ENCODE peak calls at places on chromosome 1, in six cellular contexts. V, U, Y, E, S and A are unnamed samples.

GRCh38 chr1:219439376-219439775 is 173.5 kb downstream of the ZC3H11B start:
- DNase-seq in V (no peak), U (no peak), Y (no peak), E (no peak), S (no peak), A (no peak)

GRCh38 chr1:69737527-69738176 is 169.9 kb downstream of the LRRC7 start:
- DNase-seq in V (no peak), U (peak; percentile 43), Y (peak; percentile 61), E (no peak), S (no peak), A (peak; percentile 49)

GRCh38 chr1:48341221-48341620 is 118.7 kb downstream of the SLC5A9 start:
- DNase-seq in V (no peak), U (no peak), Y (no peak), E (no peak), S (no peak), A (no peak)

GRCh38 chr1:216119600-216119999 is 303.6 kb downstream of the USH2A start:
- DNase-seq in V (no peak), U (no peak), Y (peak; percentile 16), E (no peak), S (no peak), A (peak; percentile 22)

GRCh38 chr1:175600721-175601440 is 142.5 kb downstream of the TNR start:
- DNase-seq in V (no peak), U (no peak), Y (peak; percentile 72), E (no peak), S (no peak), A (no peak)

GRCh38 chr1:150150511-150151021 is 850 bp downstream of the PLEKHO1 start:
- DNase-seq in V (peak; percentile 61), U (no peak), Y (peak; percentile 50), E (peak; percentile 66), S (no peak), A (peak; percentile 59)

GRCh38 chr1:20185834-20186782 is at the start of the genes PLA2G2C and UBXN10:
- DNase-seq in V (peak; percentile 83), U (peak; percentile 74), Y (peak; percentile 64), E (peak; percentile 43), S (no peak), A (peak; percentile 64)

GRCh38 chr1:101178688-101179491 is 57.9 kb upstream of the S1PR1 start:
- DNase-seq in V (no peak), U (no peak), Y (peak; percentile 22), E (no peak), S (no peak), A (no peak)

GRCh38 chr1:157410457-157410856 is 141.9 kb downstream of the FCRL5 start:
- DNase-seq in V (no peak), U (no peak), Y (no peak), E (no peak), S (no peak), A (no peak)

GRCh38 chr1:12650001-12650421 is 6.1 kb downstream of the AADACL4 start:
- DNase-seq in V (no peak), U (no peak), Y (no peak), E (no peak), S (no peak), A (no peak)

GRCh38 chr1:152151646-152152045 is 7.4 kb downstream of the RPTN start:
- DNase-seq in V (no peak), U (no peak), Y (no peak), E (no peak), S (no peak), A (no peak)
- H3K9me3 ChIP-seq in V (peaks cover 7% of the 10 kb centered on the region), U (peaks cover 73% of the 10 kb centered on the region), Y (no peaks in the 10 kb centered on the region), E (peaks cover 5% of the 10 kb centered on the region), S (peaks cover 10% of the 10 kb centered on the region), A (peaks cover 21% of the 10 kb centered on the region)

GRCh38 chr1:90717665-90718410 is 736 bp upstream of the BARHL2 start:
- DNase-seq in V (no peak), U (peak; percentile 86), Y (no peak), E (no peak), S (no peak), A (peak; percentile 76)
- H3K9me3 ChIP-seq in V (no peaks in the 10 kb centered on the region), U (no peaks in the 10 kb centered on the region), Y (no peaks in the 10 kb centered on the region), E (no peaks in the 10 kb centered on the region), S (no peaks in the 10 kb centered on the region), A (no peaks in the 10 kb centered on the region)

GRCh38 chr1:5648410-5649165 is 343.6 kb downstream of the NPHP4 start:
- DNase-seq in V (no peak), U (peak; percentile 4), Y (peak; percentile 24), E (no peak), S (no peak), A (no peak)
- H3K9me3 ChIP-seq in V (no peaks in the 10 kb centered on the region), U (no peaks in the 10 kb centered on the region), Y (no peaks in the 10 kb centered on the region), E (no peaks in the 10 kb centered on the region), S (no peaks in the 10 kb centered on the region), A (peaks cover 17% of the 10 kb centered on the region)

GRCh38 chr1:50829010-50829958 is 130.8 kb downstream of the FAF1 start:
- DNase-seq in V (no peak), U (no peak), Y (no peak), E (no peak), S (no peak), A (no peak)

GRCh38 chr1:50832167-50832566 is 127.9 kb downstream of the FAF1 start:
- DNase-seq in V (no peak), U (no peak), Y (no peak), E (no peak), S (no peak), A (no peak)

GRCh38 chr1:50831300-50832061 is 128.6 kb downstream of the FAF1 start:
- DNase-seq in V (no peak), U (no peak), Y (no peak), E (no peak), S (no peak), A (no peak)

GRCh38 chr1:50830621-50831020 is 129.4 kb downstream of the FAF1 start:
- DNase-seq in V (no peak), U (no peak), Y (no peak), E (no peak), S (no peak), A (no peak)

DNA sequence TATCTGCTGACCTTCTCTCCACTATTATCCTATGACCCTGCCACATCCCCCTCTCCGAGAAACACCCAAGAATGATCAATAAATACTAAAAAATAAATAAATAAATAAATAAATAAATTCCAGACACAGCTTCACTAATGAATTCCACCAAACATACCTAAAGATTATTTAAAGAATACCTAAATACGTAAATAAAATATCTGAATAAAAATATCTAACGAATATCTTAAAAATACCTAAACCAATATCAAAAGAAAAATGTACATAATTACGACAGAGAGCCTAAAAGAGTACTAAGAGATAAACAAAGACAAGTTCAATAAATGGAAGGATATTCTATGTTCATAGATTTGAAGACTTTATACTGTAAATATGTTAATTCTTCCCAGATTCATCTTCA is 132.5 kb downstream of the FAF1 start:
- DNase-seq in V (no peak), U (no peak), Y (no peak), E (no peak), S (no peak), A (no peak)
- H3K9me3 ChIP-seq in V (no peaks in the 10 kb centered on the region), U (no peaks in the 10 kb centered on the region), Y (peaks cover 3% of the 10 kb centered on the region), E (no peaks in the 10 kb centered on the region), S (no peaks in the 10 kb centered on the region), A (no peaks in the 10 kb centered on the region)

GRCh38 chr1:9321480-9321849 is 28.8 kb downstream of the SPSB1 start:
- DNase-seq in V (no peak), U (no peak), Y (no peak), E (no peak), S (no peak), A (no peak)

GRCh38 chr1:9320520-9321479 is 28.1 kb downstream of the SPSB1 start:
- DNase-seq in V (no peak), U (no peak), Y (no peak), E (no peak), S (no peak), A (peak; percentile 52)

GRCh38 chr1:9324246-9325096 is 31.8 kb downstream of the SPSB1 start:
- DNase-seq in V (no peak), U (no peak), Y (no peak), E (no peak), S (no peak), A (no peak)

GRCh38 chr1:9321986-9322715 is 29.5 kb downstream of the SPSB1 start:
- DNase-seq in V (no peak), U (no peak), Y (no peak), E (no peak), S (no peak), A (no peak)

GRCh38 chr1:9322845-9323244 is 30.2 kb downstream of the SPSB1 start:
- DNase-seq in V (no peak), U (no peak), Y (no peak), E (no peak), S (no peak), A (no peak)
- H3K9me3 ChIP-seq in V (no peaks in the 10 kb centered on the region), U (no peaks in the 10 kb centered on the region), Y (no peaks in the 10 kb centered on the region), E (no peaks in the 10 kb centered on the region), S (no peaks in the 10 kb centered on the region), A (no peaks in the 10 kb centered on the region)